ENCODE peak calls at places on chromosomes 16 and 17, in nine cellular contexts. One of them, this sample, is unnamed.

GRCh38 chr16:31695667-31696066 is 168.0 kb downstream of the AHSP start:
- DNase-seq in BJ: no peak
- DNase-seq in effector memory CD4-positive, alpha-beta T cell: peak; percentile 46
- DNase-seq in Ammon's horn: no peak
- DNase-seq in NCI-H226: no peak
- DNase-seq in HFFc6: no peak
- DNase-seq in pancreas: no peak
- DNase-seq in activated naive CD4-positive, alpha-beta T cell treated with anti-CD3 and anti-CD28 coated beads, Interleukin-2, amount 10 ng/mL, durations not matched to agents 7 days and 5 days: peak; percentile 79
- DNase-seq in foreskin fibroblast: no peak
- DNase-seq in this sample: no peak

GRCh38 chr17:19714542-19715411 is 1.6 kb downstream of the SLC47A2 start:
- DNase-seq in BJ: no peak
- DNase-seq in pancreas: peak; percentile 69
- DNase-seq in HFFc6: no peak
- DNase-seq in NCI-H226: no peak
- DNase-seq in Ammon's horn: no peak
- DNase-seq in activated naive CD4-positive, alpha-beta T cell treated with anti-CD3 and anti-CD28 coated beads, Interleukin-2, amount 10 ng/mL, durations not matched to agents 7 days and 5 days: no peak
- DNase-seq in foreskin fibroblast: no peak
- DNase-seq in effector memory CD4-positive, alpha-beta T cell: no peak
- DNase-seq in this sample: no peak

GRCh38 chr16:55836158-55836611 is 3.3 kb upstream of the CES1 start:
- DNase-seq in activated naive CD4-positive, alpha-beta T cell treated with anti-CD3 and anti-CD28 coated beads, Interleukin-2, amount 10 ng/mL, durations not matched to agents 7 days and 5 days: no peak
- DNase-seq in foreskin fibroblast: no peak
- DNase-seq in HFFc6: no peak
- DNase-seq in NCI-H226: no peak
- DNase-seq in BJ: no peak
- DNase-seq in Ammon's horn: no peak
- DNase-seq in pancreas: no peak
- DNase-seq in effector memory CD4-positive, alpha-beta T cell: no peak
- DNase-seq in this sample: no peak

GRCh38 chr16:9351440-9351839 is 260.0 kb downstream of the HAPSTR1 start:
- DNase-seq in NCI-H226: no peak
- DNase-seq in activated naive CD4-positive, alpha-beta T cell treated with anti-CD3 and anti-CD28 coated beads, Interleukin-2, amount 10 ng/mL, durations not matched to agents 7 days and 5 days: no peak
- DNase-seq in HFFc6: no peak
- DNase-seq in foreskin fibroblast: no peak
- DNase-seq in BJ: no peak
- DNase-seq in Ammon's horn: no peak
- DNase-seq in pancreas: peak; percentile 95
- DNase-seq in effector memory CD4-positive, alpha-beta T cell: no peak
- DNase-seq in this sample: no peak

GRCh38 chr16:89613954-89614459 is 565 bp downstream of the DPEP1 start:
- DNase-seq in effector memory CD4-positive, alpha-beta T cell: no peak
- DNase-seq in pancreas: peak; percentile 77
- DNase-seq in BJ: no peak
- DNase-seq in HFFc6: no peak
- DNase-seq in activated naive CD4-positive, alpha-beta T cell treated with anti-CD3 and anti-CD28 coated beads, Interleukin-2, amount 10 ng/mL, durations not matched to agents 7 days and 5 days: no peak
- DNase-seq in Ammon's horn: no peak
- DNase-seq in NCI-H226: no peak
- DNase-seq in foreskin fibroblast: no peak
- DNase-seq in this sample: no peak

GRCh38 chr17:28366605-28367004 is 1.6 kb upstream of the SEBOX start:
- DNase-seq in Ammon's horn: no peak
- DNase-seq in activated naive CD4-positive, alpha-beta T cell treated with anti-CD3 and anti-CD28 coated beads, Interleukin-2, amount 10 ng/mL, durations not matched to agents 7 days and 5 days: no peak
- DNase-seq in pancreas: no peak
- DNase-seq in effector memory CD4-positive, alpha-beta T cell: no peak
- DNase-seq in BJ: no peak
- DNase-seq in NCI-H226: no peak
- DNase-seq in foreskin fibroblast: no peak
- DNase-seq in HFFc6: no peak
- DNase-seq in this sample: no peak

GRCh38 chr16:49442805-49443204 is 69.2 kb downstream of the C16orf78 start:
- DNase-seq in foreskin fibroblast: no peak
- DNase-seq in NCI-H226: no peak
- DNase-seq in HFFc6: no peak
- DNase-seq in pancreas: no peak
- DNase-seq in effector memory CD4-positive, alpha-beta T cell: no peak
- DNase-seq in Ammon's horn: no peak
- DNase-seq in BJ: no peak
- DNase-seq in activated naive CD4-positive, alpha-beta T cell treated with anti-CD3 and anti-CD28 coated beads, Interleukin-2, amount 10 ng/mL, durations not matched to agents 7 days and 5 days: peak; percentile 11
- DNase-seq in this sample: peak; percentile 19

GRCh38 chr17:64084086-64084939 is 45.6 kb downstream of the ERN1 start:
- DNase-seq in Ammon's horn: no peak
- DNase-seq in activated naive CD4-positive, alpha-beta T cell treated with anti-CD3 and anti-CD28 coated beads, Interleukin-2, amount 10 ng/mL, durations not matched to agents 7 days and 5 days: no peak
- DNase-seq in HFFc6: peak; percentile 19
- DNase-seq in effector memory CD4-positive, alpha-beta T cell: no peak
- DNase-seq in NCI-H226: no peak
- DNase-seq in BJ: no peak
- DNase-seq in foreskin fibroblast: peak; percentile 64
- DNase-seq in pancreas: no peak
- DNase-seq in this sample: no peak

GRCh38 chr16:78105517-78105916 is 6.1 kb downstream of the WWOX start:
- DNase-seq in Ammon's horn: no peak
- DNase-seq in NCI-H226: no peak
- DNase-seq in foreskin fibroblast: no peak
- DNase-seq in BJ: no peak
- DNase-seq in activated naive CD4-positive, alpha-beta T cell treated with anti-CD3 and anti-CD28 coated beads, Interleukin-2, amount 10 ng/mL, durations not matched to agents 7 days and 5 days: no peak
- DNase-seq in pancreas: no peak
- DNase-seq in effector memory CD4-positive, alpha-beta T cell: no peak
- DNase-seq in HFFc6: no peak
- DNase-seq in this sample: no peak

GRCh38 chr16:59330030-59330670 is 596.0 kb upstream of the GOT2 start:
- DNase-seq in foreskin fibroblast: peak; percentile 25
- DNase-seq in HFFc6: peak; percentile 13
- DNase-seq in BJ: peak; percentile 1
- DNase-seq in pancreas: no peak
- DNase-seq in effector memory CD4-positive, alpha-beta T cell: no peak
- DNase-seq in Ammon's horn: peak; percentile 45
- DNase-seq in NCI-H226: no peak
- DNase-seq in activated naive CD4-positive, alpha-beta T cell treated with anti-CD3 and anti-CD28 coated beads, Interleukin-2, amount 10 ng/mL, durations not matched to agents 7 days and 5 days: no peak
- DNase-seq in this sample: no peak

GRCh38 chr16:27514806-27515205 is 34.9 kb downstream of the GTF3C1 start:
- DNase-seq in HFFc6: no peak
- DNase-seq in activated naive CD4-positive, alpha-beta T cell treated with anti-CD3 and anti-CD28 coated beads, Interleukin-2, amount 10 ng/mL, durations not matched to agents 7 days and 5 days: no peak
- DNase-seq in effector memory CD4-positive, alpha-beta T cell: no peak
- DNase-seq in foreskin fibroblast: no peak
- DNase-seq in pancreas: no peak
- DNase-seq in BJ: no peak
- DNase-seq in Ammon's horn: peak; percentile 54
- DNase-seq in NCI-H226: no peak
- DNase-seq in this sample: no peak

GRCh38 chr17:29256735-29257466 is 10.2 kb downstream of the CRYBA1 start:
- DNase-seq in foreskin fibroblast: peak; percentile 72
- DNase-seq in pancreas: no peak
- DNase-seq in BJ: no peak
- DNase-seq in effector memory CD4-positive, alpha-beta T cell: no peak
- DNase-seq in activated naive CD4-positive, alpha-beta T cell treated with anti-CD3 and anti-CD28 coated beads, Interleukin-2, amount 10 ng/mL, durations not matched to agents 7 days and 5 days: no peak
- DNase-seq in NCI-H226: no peak
- DNase-seq in Ammon's horn: no peak
- DNase-seq in HFFc6: peak; percentile 68
- DNase-seq in this sample: no peak

GRCh38 chr16:3276679-3277078 is 6.6 kb upstream of the ZNF263 start:
- DNase-seq in HFFc6: no peak
- DNase-seq in foreskin fibroblast: no peak
- DNase-seq in BJ: no peak
- DNase-seq in effector memory CD4-positive, alpha-beta T cell: no peak
- DNase-seq in activated naive CD4-positive, alpha-beta T cell treated with anti-CD3 and anti-CD28 coated beads, Interleukin-2, amount 10 ng/mL, durations not matched to agents 7 days and 5 days: no peak
- DNase-seq in Ammon's horn: no peak
- DNase-seq in NCI-H226: no peak
- DNase-seq in pancreas: no peak
- DNase-seq in this sample: no peak

GRCh38 chr16:73216932-73217331 is 169.0 kb upstream of the ZFHX3 start:
- DNase-seq in effector memory CD4-positive, alpha-beta T cell: no peak
- DNase-seq in HFFc6: peak; percentile 14
- DNase-seq in foreskin fibroblast: peak; percentile 53
- DNase-seq in BJ: no peak
- DNase-seq in activated naive CD4-positive, alpha-beta T cell treated with anti-CD3 and anti-CD28 coated beads, Interleukin-2, amount 10 ng/mL, durations not matched to agents 7 days and 5 days: no peak
- DNase-seq in pancreas: no peak
- DNase-seq in Ammon's horn: no peak
- DNase-seq in NCI-H226: no peak
- DNase-seq in this sample: no peak

GRCh38 chr17:42097691-42098661 is at the start of gene ZNF385C:
- DNase-seq in Ammon's horn: no peak
- DNase-seq in activated naive CD4-positive, alpha-beta T cell treated with anti-CD3 and anti-CD28 coated beads, Interleukin-2, amount 10 ng/mL, durations not matched to agents 7 days and 5 days: peak; percentile 57
- DNase-seq in HFFc6: no peak
- DNase-seq in NCI-H226: no peak
- DNase-seq in effector memory CD4-positive, alpha-beta T cell: peak; percentile 23
- DNase-seq in BJ: no peak
- DNase-seq in pancreas: no peak
- DNase-seq in foreskin fibroblast: no peak
- DNase-seq in this sample: no peak